ENCODE peak calls at places on chromosomes 11 and 22, in five cellular contexts. E is fibroblast of lung, W is psoas muscle, F is heart right ventricle, S is pancreas. H is an unnamed sample.

GRCh38 chr11:85536438-85536837 is 90.7 kb downstream of the DLG2 start:
- DNase-seq in W (peak; percentile 48), F (no peak), E (no peak), S (no peak), H (no peak)

GRCh38 chr11:70913715-70914231 is 338.6 kb downstream of the SHANK2 start:
- DNase-seq in W (no peak), F (no peak), E (no peak), S (no peak), H (no peak)

GRCh38 chr11:61946894-61947293 is 3.3 kb upstream of the BEST1 start:
- DNase-seq in W (no peak), E (no peak), F (no peak), S (no peak), H (no peak)

GRCh38 chr11:8386134-8386864 is 122.6 kb upstream of the LMO1 start:
- DNase-seq in E (no peak), F (no peak), W (no peak), S (no peak), H (no peak)

GRCh38 chr11:70341881-70342429 is 56.4 kb upstream of the CTTN start:
- DNase-seq in W (no peak), E (no peak), F (no peak), S (no peak), H (no peak)

GRCh38 chr22:38214248-38215056 is 12.7 kb downstream of the MAFF start:
- DNase-seq in W (peak; percentile 86), E (peak; percentile 58), F (peak; percentile 77), S (peak; percentile 57), H (peak; percentile 78)

GRCh38 chr11:117925198-117925925 is 3.8 kb downstream of the TMPRSS13 start:
- DNase-seq in S (no peak), F (peak; percentile 22), W (no peak), E (no peak), H (no peak)

GRCh38 chr11:36412781-36413383 is 97.2 kb downstream of the TRAF6 start:
- DNase-seq in W (no peak), S (no peak), F (no peak), E (peak; percentile 70), H (no peak)

DNA sequence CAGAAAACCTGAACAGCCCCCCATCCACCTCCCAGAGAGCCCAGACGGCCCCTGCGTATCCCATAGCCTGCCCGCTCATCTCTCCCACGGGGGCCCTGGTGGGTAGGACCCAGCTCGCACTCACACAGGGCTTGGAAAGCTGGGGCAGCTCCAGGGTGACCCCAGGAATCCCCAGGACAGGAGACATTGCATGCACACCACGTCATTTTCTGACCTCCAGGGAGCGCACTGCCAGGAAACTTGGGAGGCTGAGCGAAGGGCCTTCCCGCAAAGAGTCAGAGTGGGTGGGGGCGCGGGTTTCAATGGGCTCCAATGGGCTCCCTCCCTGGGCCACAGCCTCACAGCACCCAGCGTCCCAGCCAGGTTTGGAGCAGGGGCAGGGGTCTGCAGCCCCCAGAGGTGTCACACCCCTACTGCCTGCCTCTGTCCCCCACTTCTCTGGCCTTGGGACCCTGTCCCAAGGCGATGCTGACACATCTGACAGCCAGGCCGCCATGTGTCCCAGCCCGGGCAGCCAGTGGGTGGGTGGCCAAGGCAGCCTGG is 8.2 kb upstream of the SYT8 start:
- DNase-seq in F (peak; percentile 22), W (no peak), E (peak; percentile 88), S (peak; percentile 42), H (no peak)
- TF ChIP-seq CTCF in F (no peak), W (no peak), E (peak; percentile 30), S (no peak), H (no peak)

DNA sequence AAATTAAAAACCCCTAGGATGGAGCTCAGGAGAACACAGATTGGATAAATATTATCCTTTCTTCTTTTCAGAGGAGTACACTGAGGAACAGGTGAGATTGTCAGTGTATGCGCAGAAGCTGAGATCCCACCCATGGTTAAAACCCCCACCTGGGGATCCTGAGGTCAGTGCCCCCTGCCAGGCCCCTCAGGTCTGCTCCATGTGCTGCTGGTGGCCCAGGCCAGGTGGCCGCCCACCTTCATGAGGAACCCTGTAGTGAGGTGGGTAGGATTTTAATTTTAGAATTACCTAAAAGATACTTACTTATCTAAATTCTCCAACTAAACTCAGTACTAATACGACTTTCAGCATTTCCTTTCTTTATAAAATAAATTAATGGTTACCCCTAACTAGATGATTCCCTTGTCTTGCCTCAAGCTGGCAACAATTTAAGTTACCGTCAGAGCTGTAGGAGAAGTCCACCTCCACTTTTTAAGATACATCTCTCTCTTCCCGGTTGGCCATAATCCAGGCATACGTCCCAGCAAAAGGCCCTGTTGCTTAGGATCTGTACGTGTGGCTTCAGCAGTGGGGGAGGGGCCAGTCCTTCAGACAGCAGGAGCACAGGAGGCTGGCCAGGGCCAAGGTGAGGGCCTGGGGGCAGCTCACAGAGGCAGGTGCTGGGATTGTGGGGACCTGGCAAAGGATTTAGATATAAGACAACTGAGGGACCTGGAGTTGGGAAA is 61.5 kb upstream of the PITPNB start:
- DNase-seq in W (no peak), F (no peak), E (no peak), S (no peak), H (no peak)
- H3K27ac ChIP-seq in W (no peak overlapping the region), F (no peak overlapping the region), E (no peak overlapping the region), S (no peak overlapping the region), H (no peak overlapping the region)

GRCh38 chr11:107770546-107770945 is 58.7 kb upstream of the SLN start:
- DNase-seq in S (no peak), F (no peak), E (peak; percentile 70), W (no peak), H (peak; percentile 16)

DNA sequence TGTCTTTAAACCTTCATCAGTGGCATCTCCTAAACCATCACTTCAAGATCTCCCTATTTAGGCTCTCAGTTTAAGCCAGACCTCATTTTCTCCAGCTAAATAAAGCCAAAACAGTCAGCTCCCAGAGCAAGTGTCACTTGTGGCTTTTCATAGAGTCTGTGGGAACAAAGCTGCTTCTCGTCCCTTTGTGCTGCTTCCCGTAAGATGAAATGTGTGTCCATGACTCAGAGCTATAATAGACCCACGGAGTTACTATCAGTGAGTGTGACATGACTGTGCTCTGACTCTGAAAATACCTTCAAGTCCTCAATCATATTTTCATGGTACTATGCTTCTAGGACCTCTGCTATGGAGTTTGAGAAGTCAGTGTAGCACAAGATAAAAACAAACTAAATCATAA is 57.3 kb upstream of the SLN start:
- DNase-seq in F (no peak), E (peak; percentile 89), S (no peak), W (no peak), H (peak; percentile 28)
- H3K9me3 ChIP-seq in F (no peaks in the 10 kb centered on the region), E (no peaks in the 10 kb centered on the region), S (no peaks in the 10 kb centered on the region), W (no peaks in the 10 kb centered on the region), H (no peaks in the 10 kb centered on the region)

DNA sequence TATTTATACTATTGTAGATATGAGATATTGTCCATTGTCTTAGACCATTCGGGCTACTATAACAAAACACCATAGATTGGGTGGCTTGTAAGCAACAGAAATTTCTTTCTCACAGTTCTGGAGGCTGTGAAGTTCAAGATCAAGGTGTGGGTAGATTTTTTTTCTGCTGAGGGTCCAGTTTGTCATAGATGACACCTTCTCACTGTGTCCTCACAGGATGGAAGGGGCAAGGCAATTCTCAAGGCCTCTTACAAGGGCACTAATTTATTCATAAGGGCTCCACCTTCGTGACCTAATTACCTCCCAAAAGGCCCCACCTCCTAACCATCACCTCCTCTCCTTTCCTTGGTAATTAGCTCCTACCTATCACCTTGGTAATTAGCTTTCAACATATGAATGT is 92.4 kb upstream of the CD44 start:
- DNase-seq in S (no peak), W (no peak), E (no peak), F (no peak), H (no peak)
- TF ChIP-seq CTCF in S (no peak), W (no peak), E (no peak), F (no peak), H (no peak)

GRCh38 chr11:2920343-2920742 is 8.9 kb downstream of the PHLDA2 start:
- DNase-seq in W (no peak), F (no peak), S (no peak), E (no peak), H (no peak)

GRCh38 chr11:2922635-2923034 is 6.6 kb downstream of the PHLDA2 start:
- DNase-seq in F (no peak), W (no peak), S (no peak), E (no peak), H (no peak)

GRCh38 chr11:2923446-2924375 is 5.5 kb downstream of the PHLDA2 start:
- DNase-seq in F (peak; percentile 11), S (no peak), E (no peak), W (peak; percentile 42), H (no peak)

GRCh38 chr11:2921261-2921660 is 8.0 kb downstream of the PHLDA2 start:
- DNase-seq in F (no peak), E (no peak), S (no peak), W (no peak), H (no peak)

DNA sequence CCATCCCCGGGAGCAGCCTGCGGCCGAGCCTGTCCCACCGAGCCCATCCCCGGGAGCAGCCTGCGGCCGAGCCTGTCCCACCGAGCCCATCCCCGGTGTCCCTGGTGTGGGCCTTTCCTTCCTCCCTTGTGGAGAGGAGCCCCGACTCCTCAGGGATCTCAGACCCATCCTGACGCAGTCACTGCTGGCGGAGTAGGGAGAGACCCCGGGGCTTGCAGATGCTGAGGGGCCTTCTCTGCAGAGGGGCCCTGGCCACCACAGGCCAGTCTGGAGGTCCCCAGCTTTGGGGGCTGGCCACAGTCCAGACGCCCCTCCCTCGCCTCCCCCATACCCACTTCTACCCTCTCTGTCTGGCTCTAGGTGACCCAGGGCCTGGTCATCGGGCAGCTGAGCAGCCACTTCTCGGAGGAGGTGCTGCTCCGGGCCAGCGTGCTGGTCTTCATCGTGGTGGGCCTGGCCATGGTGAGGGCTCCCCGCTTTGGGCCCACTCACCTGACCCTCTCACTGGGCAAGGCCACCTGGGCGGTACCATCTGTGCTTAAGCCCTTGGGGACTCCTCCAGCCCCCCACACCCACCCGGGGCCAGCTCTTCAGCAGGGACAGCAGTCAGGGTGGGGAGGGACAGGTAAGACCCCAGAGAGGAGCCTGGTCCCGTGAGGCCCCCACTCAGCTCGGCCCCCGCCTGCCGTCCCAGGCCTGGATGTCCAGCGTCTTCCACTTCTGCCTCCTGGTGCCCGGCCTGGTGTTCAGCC is 7.3 kb downstream of the PHLDA2 start:
- DNase-seq in W (no peak), S (no peak), E (no peak), F (peak; percentile 14), H (no peak)
- H3K27ac ChIP-seq in W (no peak overlapping the region), S (no peak overlapping the region), E (no peak overlapping the region), F (no peak overlapping the region), H (no peak overlapping the region)

H was measured in A673.